ENCODE peak calls at places on chromosomes 12 and 14, in five cellular contexts. I is stomach, O is PC-3, U is upper lobe of right lung, C is Peyer's patch. S is an unnamed sample.

GRCh38 chr14:99261916-99262787 is 9.8 kb downstream of the BCL11B start:
- DNase-seq in I (peak; percentile 43), C (peak; percentile 92), O (no peak), U (no peak), S (peak; percentile 43)

GRCh38 chr12:67892289-67892688 is 97.0 kb upstream of the IFNG-AS1 start:
- DNase-seq in C (no peak), O (no peak), U (no peak), I (no peak), S (no peak)

GRCh38 chr12:116601933-116602809 is 43.0 kb downstream of the MAP1LC3B2 start:
- DNase-seq in U (no peak), O (no peak), C (no peak), I (no peak), S (no peak)

GRCh38 chr12:121773011-121773777 is 20.3 kb downstream of the RHOF start:
- DNase-seq in C (peak; percentile 87), O (peak; percentile 84), I (peak; percentile 79), U (peak; percentile 89), S (no peak)

GRCh38 chr12:112977641-112978040 is 678 bp upstream of the OAS2 start:
- DNase-seq in O (no peak), C (no peak), I (no peak), U (no peak), S (no peak)

GRCh38 chr14:87332001-87332400 is 661.0 kb downstream of the GALC start:
- DNase-seq in I (no peak), U (no peak), O (peak; percentile 11), C (no peak), S (no peak)

GRCh38 chr12:53004178-53004577 is 2.1 kb upstream of the EIF4B start:
- DNase-seq in O (peak; percentile 66), U (no peak), C (no peak), I (no peak), S (no peak)

GRCh38 chr14:99924379-99924778 is 131.2 kb downstream of the EML1 start:
- DNase-seq in U (no peak), I (no peak), C (no peak), O (no peak), S (no peak)

GRCh38 chr12:131942671-131943070 is 7.1 kb upstream of the EP400 start:
- DNase-seq in O (no peak), U (peak; percentile 47), C (peak; percentile 34), I (peak; percentile 7), S (no peak)

GRCh38 chr14:72315720-72316119 is 383.5 kb downstream of the RGS6 start:
- DNase-seq in U (no peak), O (no peak), I (no peak), C (no peak), S (no peak)

GRCh38 chr14:32428149-32428548 is 99.1 kb downstream of the AKAP6 start:
- DNase-seq in I (no peak), U (no peak), C (no peak), O (no peak), S (no peak)

GRCh38 chr14:100416921-100417451 is 93.8 kb downstream of the SLC25A47 start:
- DNase-seq in O (peak; percentile 86), U (peak; percentile 33), I (no peak), C (peak; percentile 53), S (no peak)

GRCh38 chr12:108483213-108483920 is 31.7 kb upstream of the FICD start:
- DNase-seq in U (no peak), O (no peak), C (no peak), I (no peak), S (no peak)

GRCh38 chr12:110258466-110258865 is 22.6 kb upstream of the ATP2A2 start:
- DNase-seq in O (no peak), I (no peak), U (peak; percentile 23), C (no peak), S (no peak)

GRCh38 chr12:113700943-113701342 is 229.3 kb upstream of the LHX5 start:
- DNase-seq in O (peak; percentile 66), U (no peak), C (no peak), I (no peak), S (no peak)

GRCh38 chr12:56601503-56601902 is 28.6 kb downstream of the BAZ2A start:
- DNase-seq in C (no peak), I (no peak), U (no peak), O (peak; percentile 15), S (no peak)

GRCh38 chr12:80183939-80184338 is 84.6 kb downstream of the OTOGL start:
- DNase-seq in O (no peak), C (no peak), U (no peak), I (no peak), S (no peak)

GRCh38 chr14:97412933-97413574 is 615.9 kb downstream of the VRK1 start:
- DNase-seq in I (no peak), U (no peak), C (no peak), O (no peak), S (no peak)
- H3K4me3 ChIP-seq in I (no peak overlapping the region), U (peak overlapping the region; percentile 14), C (no peak overlapping the region), O (no peak overlapping the region), S (no peak overlapping the region)

GRCh38 chr14:101889366-101889765 is 75.0 kb upstream of the DYNC1H1 start:
- DNase-seq in I (no peak), C (no peak), U (peak; percentile 55), O (no peak), S (no peak)

GRCh38 chr14:101888182-101888581 is 76.2 kb upstream of the DYNC1H1 start:
- DNase-seq in C (no peak), U (peak; percentile 34), I (no peak), O (no peak), S (no peak)

GRCh38 chr14:101891471-101891870 is 72.9 kb upstream of the DYNC1H1 start:
- DNase-seq in I (no peak), U (peak; percentile 39), O (no peak), C (no peak), S (no peak)

GRCh38 chr14:101887219-101887618 is 77.2 kb upstream of the DYNC1H1 start:
- DNase-seq in C (no peak), U (peak; percentile 16), I (no peak), O (no peak), S (no peak)

GRCh38 chr14:101889898-101890297 is 74.5 kb upstream of the DYNC1H1 start:
- DNase-seq in U (no peak), O (peak; percentile 27), C (no peak), I (no peak), S (no peak)
- TF ChIP-seq CTCF in U (no peak), O (peak; percentile 47), C (no peak), I (no peak), S (peak; percentile 7)

GRCh38 chr12:49864817-49865090 is 21.8 kb upstream of the BCDIN3D start:
- DNase-seq in U (no peak), O (no peak), I (no peak), C (no peak), S (no peak)

GRCh38 chr12:49865782-49866135 is 22.9 kb upstream of the BCDIN3D start:
- DNase-seq in I (no peak), U (no peak), O (no peak), C (no peak), S (no peak)

GRCh38 chr12:49866859-49867579 is 24.1 kb upstream of the BCDIN3D start:
- DNase-seq in C (peak; percentile 89), U (peak; percentile 86), O (peak; percentile 87), I (peak; percentile 85), S (no peak)

GRCh38 chr12:49863946-49864816 is 21.3 kb upstream of the BCDIN3D start:
- DNase-seq in U (no peak), I (no peak), C (no peak), O (no peak), S (no peak)

GRCh38 chr12:49865109-49865781 is 22.3 kb upstream of the BCDIN3D start:
- DNase-seq in C (no peak), U (no peak), I (no peak), O (no peak), S (no peak)
- H3K4me3 ChIP-seq in C (no peak overlapping the region), U (no peak overlapping the region), I (no peak overlapping the region), O (no peak overlapping the region), S (no peak overlapping the region)

GRCh38 chr14:22558221-22558913 is 30.7 kb downstream of the DAD1 start:
- DNase-seq in C (peak; percentile 81), O (no peak), U (no peak), I (no peak), S (no peak)
- TF ChIP-seq CTCF in C (no peak), O (no peak), U (peak; percentile 18), I (no peak), S (no peak)

DNA sequence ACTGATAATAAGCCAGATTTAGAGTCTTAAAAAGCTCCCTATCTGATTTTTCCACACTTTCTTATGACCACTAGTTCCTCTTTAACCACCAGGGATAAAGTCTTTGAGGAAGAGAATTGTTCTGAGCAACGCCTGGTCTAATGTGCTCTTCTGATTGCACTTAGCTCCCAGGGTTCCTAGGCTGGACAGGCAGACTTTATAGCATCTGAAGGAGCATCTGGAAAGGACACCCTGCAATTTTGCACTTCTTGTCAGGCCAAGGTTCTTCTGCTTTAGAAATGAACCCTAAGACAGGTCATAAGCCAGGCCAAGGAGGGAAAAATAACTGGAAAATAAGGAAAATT is 126.3 kb downstream of the KTN1 start:
- DNase-seq in U (no peak), C (no peak), I (no peak), O (no peak), S (no peak)
- H3K4me3 ChIP-seq in U (no peak overlapping the region), C (no peak overlapping the region), I (no peak overlapping the region), O (no peak overlapping the region), S (no peak overlapping the region)

GRCh38 chr14:46661728-46662127 is 10.1 kb upstream of the RPL10L start:
- DNase-seq in O (peak; percentile 3), U (no peak), I (no peak), C (no peak), S (no peak)
- TF ChIP-seq CTCF in O (peak; percentile 45), U (no peak), I (no peak), C (no peak), S (peak; percentile 53)

S was measured in RWPE2.